ENCODE peak calls at places on chromosome 7, in four cellular contexts. T is K562, A is HepG2, I is HCT116. B is an unnamed sample. For H3K9me3 and H3K36me3, the result is how much of the 10 kb centered on the place peaks cover.

GRCh38 chr7:111329367-111330234 is 232.7 kb downstream of the IMMP2L start:
- DNase-seq in T (peak), A (no peak), I (no peak), B (no peak)

GRCh38 chr7:7870590-7870989 is 98.0 kb upstream of the GLCCI1 start:
- DNase-seq in T (no peak), A (no peak), I (no peak), B (no peak)

GRCh38 chr7:159036916-159037605 is 107.6 kb downstream of the VIPR2 start:
- DNase-seq in T (no peak), A (no peak), I (no peak), B (no peak)

GRCh38 chr7:27213904-27214586 is 14.2 kb upstream of the HOXA13 start:
- DNase-seq in T (no peak), A (no peak), I (no peak), B (no peak)

GRCh38 chr7:44277391-44277790 is 48.0 kb downstream of the CAMK2B start:
- DNase-seq in T (no peak), A (no peak), I (no peak), B (no peak)

GRCh38 chr7:15889501-15889900 is 203.0 kb upstream of the MEOX2 start:
- DNase-seq in T (peak), A (no peak), I (peak), B (peak)

GRCh38 chr7:134473861-134474291 is 15.0 kb upstream of the AKR1B1 start:
- DNase-seq in T (no peak), A (no peak), I (no peak), B (no peak)

GRCh38 chr7:82404647-82405046 is 38.9 kb downstream of the CACNA2D1 start:
- DNase-seq in T (no peak), A (no peak), I (no peak), B (no peak)

GRCh38 chr7:135979674-135980660 is 2.8 kb upstream of the MTPN start:
- DNase-seq in T (no peak), A (no peak), I (no peak), B (no peak)

GRCh38 chr7:18788026-18788425 is 292.5 kb downstream of the HDAC9 start:
- DNase-seq in T (no peak), A (no peak), I (no peak), B (no peak)

DNA sequence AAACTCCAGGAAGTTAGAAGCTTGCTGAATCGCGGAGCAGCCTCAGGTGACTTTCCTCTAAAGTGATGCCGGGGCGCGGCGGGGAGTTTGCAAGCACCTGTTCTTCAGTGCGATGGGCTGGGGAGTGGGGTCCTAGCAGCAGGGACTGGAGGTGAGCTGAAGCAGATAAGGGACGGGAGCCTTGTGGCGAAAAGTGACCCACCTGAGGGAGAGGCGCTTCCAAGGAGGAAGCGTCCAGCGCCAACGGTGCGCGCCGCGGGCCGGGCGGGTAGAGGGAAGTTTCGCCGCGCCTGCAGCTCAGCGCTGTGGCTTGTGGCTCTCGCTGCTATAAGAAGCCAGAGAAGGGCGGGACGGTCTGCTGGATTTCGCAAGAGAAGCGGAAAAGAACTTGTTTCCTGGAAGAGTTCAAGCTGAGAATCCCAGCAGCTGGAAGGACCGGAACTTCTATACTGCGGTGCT is at the start of gene STEAP4:
- DNase-seq in T (no peak), A (no peak), I (peak), B (peak)
- TF ChIP-seq YY1 in T (no peak), A (no peak), I (no peak), B (no peak)

DNA sequence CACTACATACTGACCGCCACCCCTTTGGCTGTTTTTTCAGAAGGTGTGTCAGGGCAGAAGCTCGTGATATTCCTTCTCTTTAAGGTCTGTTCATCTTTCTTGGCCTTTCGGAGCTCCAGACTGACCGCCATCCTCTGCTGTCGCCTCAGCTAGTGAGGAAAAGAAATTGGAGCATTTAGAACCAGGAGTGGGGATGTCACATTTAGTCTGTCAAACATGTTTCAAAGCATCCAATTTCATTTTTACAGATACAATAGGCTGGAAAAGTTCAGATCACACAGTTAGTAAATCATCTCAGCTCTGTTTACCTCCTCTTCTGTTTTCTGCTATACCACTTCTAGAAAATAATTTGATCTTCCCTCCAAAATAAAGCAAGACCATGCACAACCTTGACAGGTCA is 4.8 kb downstream of the KPNA7 start:
- DNase-seq in T (no peak), A (no peak), I (no peak), B (no peak)
- H3K9me3 ChIP-seq in T (under half), A (under half), I (under half), B (under half)

GRCh38 chr7:138524259-138524658 is 64.2 kb downstream of the TRIM24 start:
- DNase-seq in T (no peak), A (no peak), I (no peak), B (no peak)
- H3K36me3 ChIP-seq in T (half or more), A (half or more), I (under half), B (half or more)

DNA sequence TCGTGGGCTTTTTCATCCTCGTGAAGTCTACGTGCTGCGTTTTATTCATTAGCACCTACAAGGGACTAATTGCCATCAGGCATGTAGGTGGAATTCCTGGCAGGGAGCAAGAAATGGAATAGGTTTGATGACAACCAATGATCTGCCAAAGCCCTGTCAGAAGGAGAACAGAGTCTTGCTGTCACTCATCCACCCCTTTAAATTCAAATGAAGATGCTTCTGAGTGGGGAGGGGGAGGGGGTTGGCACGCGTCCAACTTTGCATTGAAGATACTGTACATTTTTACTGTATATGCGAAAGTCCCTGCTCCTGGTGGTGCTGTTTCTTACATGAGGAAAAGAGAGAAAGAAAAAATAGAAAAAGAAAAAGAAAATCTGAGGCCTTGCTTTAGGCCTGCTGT is 569.2 kb downstream of the INHBA start:
- DNase-seq in T (no peak), A (no peak), I (no peak), B (no peak)
- TF ChIP-seq YY1 in T (no peak), A (no peak), I (no peak), B (no peak)

GRCh38 chr7:93097388-93097787 is 20.4 kb downstream of the SAMD9 start:
- DNase-seq in T (no peak), A (no peak), I (no peak), B (no peak)
- H3K9me3 ChIP-seq in T (under half), A (under half), I (under half), B (under half)

GRCh38 chr7:128845475-128845874 is 15.3 kb downstream of the FLNC start:
- DNase-seq in T (no peak), A (no peak), I (no peak), B (no peak)
- H3K36me3 ChIP-seq in T (half or more), A (under half), I (under half), B (half or more)

GRCh38 chr7:139589474-139589873 is 66.0 kb downstream of the CLEC2L start:
- DNase-seq in T (no peak), A (no peak), I (no peak), B (no peak)

GRCh38 chr7:139587535-139587934 is 64.0 kb downstream of the CLEC2L start:
- DNase-seq in T (no peak), A (no peak), I (no peak), B (no peak)

GRCh38 chr7:139586286-139586685 is 62.8 kb downstream of the CLEC2L start:
- DNase-seq in T (no peak), A (no peak), I (no peak), B (no peak)

GRCh38 chr7:139591550-139592195 is 68.2 kb downstream of the CLEC2L start:
- DNase-seq in T (no peak), A (no peak), I (no peak), B (no peak)

GRCh38 chr7:139588632-139589031 is 65.1 kb downstream of the CLEC2L start:
- DNase-seq in T (peak), A (no peak), I (no peak), B (no peak)
- TF ChIP-seq YY1 in T (no peak), A (no peak), I (no peak), B (no peak)